ENCODE peak calls at places on chromosomes 3 and 15, in seven cellular contexts. W is IMR-90, N is body of pancreas, E is neural progenitor cell, J is transverse colon, Y is OCI-LY7, K is left ventricle myocardium inferior. L is an unnamed sample. For H3K4me1, the result is how much of the 10 kb centered on the place peaks cover.

GRCh38 chr15:51736646-51737537 is 563 bp downstream of the LYSMD2 start:
- DNase-seq in W (no peak), N (peak), E (peak), J (peak), Y (no peak), K (peak), L (no peak)

GRCh38 chr3:13518516-13519351 is 30.2 kb upstream of the FBLN2 start:
- DNase-seq in W (no peak), N (no peak), E (no peak), J (no peak), Y (no peak), K (peak), L (no peak)

GRCh38 chr3:17044844-17045243 is 160.1 kb downstream of the PLCL2 start:
- DNase-seq in W (no peak), N (no peak), E (no peak), J (no peak), Y (no peak), K (no peak), L (no peak)

GRCh38 chr3:58206406-58207011 is 4.3 kb downstream of the DNASE1L3 start:
- DNase-seq in W (peak), N (no peak), E (no peak), J (no peak), Y (no peak), K (no peak), L (peak)

GRCh38 chr3:44069276-44069675 is 172.4 kb upstream of the TOPAZ1 start:
- DNase-seq in W (no peak), N (no peak), E (no peak), J (no peak), Y (no peak), K (no peak), L (peak)

GRCh38 chr3:143035466-143036214 is 34.3 kb downstream of the U2SURP start:
- DNase-seq in W (peak), N (no peak), E (no peak), J (no peak), Y (no peak), K (no peak), L (no peak)

GRCh38 chr3:107913671-107914070 is 177.2 kb downstream of the CD47 start:
- DNase-seq in W (peak), N (no peak), E (no peak), J (no peak), Y (no peak), K (no peak), L (no peak)

GRCh38 chr3:53056442-53056841 is 10.6 kb upstream of the SFMBT1 start:
- DNase-seq in W (peak), N (no peak), E (no peak), J (no peak), Y (no peak), K (no peak), L (no peak)

GRCh38 chr15:98580577-98580976 is 67.8 kb upstream of the IGF1R start:
- DNase-seq in W (no peak), N (no peak), E (peak), J (no peak), Y (no peak), K (no peak), L (no peak)

GRCh38 chr3:7574435-7574834 is 713.5 kb downstream of the GRM7 start:
- DNase-seq in W (no peak), N (no peak), E (peak), J (no peak), Y (no peak), K (no peak), L (no peak)

GRCh38 chr3:109081746-109082510 is 36.0 kb downstream of the MORC1 start:
- DNase-seq in W (peak), N (peak), E (peak), J (peak), Y (peak), K (no peak), L (peak)

DNA sequence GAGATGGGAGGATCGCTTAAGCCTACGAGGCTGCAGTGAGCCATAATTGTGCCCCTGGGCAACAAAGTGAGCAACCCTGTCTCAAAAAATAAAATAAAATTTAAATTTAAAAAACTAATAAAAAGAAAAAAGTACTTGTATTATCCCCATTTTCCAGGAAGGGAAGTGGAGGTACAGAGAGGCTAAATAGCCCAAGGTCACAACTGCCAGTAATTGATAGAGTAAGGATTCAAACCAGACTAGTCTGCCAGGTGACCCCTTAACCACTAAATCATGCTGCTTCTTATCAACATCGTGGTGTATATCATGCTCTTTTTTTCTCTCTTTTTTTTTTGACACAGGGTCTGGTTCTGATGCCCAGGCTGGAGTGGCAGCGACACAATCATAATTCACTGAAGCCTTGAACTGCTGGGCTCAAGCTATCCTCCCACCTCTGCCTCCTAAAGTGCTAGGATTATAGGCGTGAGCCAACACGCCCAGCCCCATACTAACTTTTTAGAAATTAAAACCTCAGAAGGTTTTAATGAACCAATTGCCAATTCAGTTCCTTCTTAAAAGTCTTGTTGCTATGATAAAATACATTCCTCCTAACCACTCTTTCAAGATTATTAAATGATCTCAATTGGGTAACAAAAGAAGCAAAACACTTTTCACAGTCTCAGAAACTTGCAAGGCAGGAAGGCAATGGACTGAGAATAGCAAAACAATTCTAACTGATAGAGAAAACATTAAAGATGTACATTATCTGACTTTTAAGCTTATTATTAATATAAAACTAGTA is 30.5 kb downstream of the HERC1 start:
- DNase-seq in W (no peak), N (no peak), E (no peak), J (no peak), Y (no peak), K (no peak), L (peak)
- H3K4me1 ChIP-seq in W (under half), N (under half), E (under half), J (under half), Y (under half), K (half or more), L (under half)

DNA sequence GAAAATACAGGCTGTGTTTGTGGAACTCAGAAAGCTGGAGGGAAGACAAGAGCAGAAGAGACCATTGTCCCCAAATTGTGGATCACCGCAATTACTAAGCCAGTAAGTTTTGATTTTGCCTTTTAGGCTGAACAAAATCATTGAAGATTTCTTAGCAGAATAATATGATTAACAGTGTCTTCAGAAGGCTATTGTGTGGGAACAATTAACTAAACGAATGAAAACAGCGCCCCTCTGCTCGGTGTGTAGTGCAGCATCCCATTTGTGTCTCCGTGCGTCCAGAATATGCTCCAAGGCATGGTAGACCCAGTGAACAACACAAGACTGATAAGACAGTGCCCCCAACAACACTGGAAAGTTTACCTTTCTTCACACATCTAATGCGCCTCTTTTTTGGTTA is 71.2 kb downstream of the CRTC3 start:
- DNase-seq in W (no peak), N (no peak), E (no peak), J (no peak), Y (no peak), K (no peak), L (no peak)
- TF ChIP-seq CTCF in W (no peak), N (no peak), E (no peak), J (no peak), Y (peak), K (no peak), L (no peak)

GRCh38 chr3:50419595-50419994 is 60.3 kb upstream of the TMEM115 start:
- DNase-seq in W (no peak), N (no peak), E (no peak), J (no peak), Y (no peak), K (no peak), L (no peak)
- H3K27ac ChIP-seq in W (no peak), N (no peak), E (no peak), J (no peak), Y (no peak), K (no peak), L (no peak)

GRCh38 chr3:10195692-10196091 is 31.0 kb downstream of the IRAK2 start:
- DNase-seq in W (no peak), N (no peak), E (no peak), J (no peak), Y (no peak), K (no peak), L (no peak)

GRCh38 chr3:10196389-10197052 is 31.8 kb downstream of the IRAK2 start:
- DNase-seq in W (peak), N (no peak), E (no peak), J (peak), Y (no peak), K (peak), L (no peak)

GRCh38 chr3:10194328-10195071 is 29.8 kb downstream of the IRAK2 start:
- DNase-seq in W (no peak), N (no peak), E (no peak), J (peak), Y (no peak), K (no peak), L (peak)

GRCh38 chr3:10198226-10198625 is 33.5 kb downstream of the IRAK2 start:
- DNase-seq in W (no peak), N (no peak), E (no peak), J (no peak), Y (no peak), K (no peak), L (no peak)

DNA sequence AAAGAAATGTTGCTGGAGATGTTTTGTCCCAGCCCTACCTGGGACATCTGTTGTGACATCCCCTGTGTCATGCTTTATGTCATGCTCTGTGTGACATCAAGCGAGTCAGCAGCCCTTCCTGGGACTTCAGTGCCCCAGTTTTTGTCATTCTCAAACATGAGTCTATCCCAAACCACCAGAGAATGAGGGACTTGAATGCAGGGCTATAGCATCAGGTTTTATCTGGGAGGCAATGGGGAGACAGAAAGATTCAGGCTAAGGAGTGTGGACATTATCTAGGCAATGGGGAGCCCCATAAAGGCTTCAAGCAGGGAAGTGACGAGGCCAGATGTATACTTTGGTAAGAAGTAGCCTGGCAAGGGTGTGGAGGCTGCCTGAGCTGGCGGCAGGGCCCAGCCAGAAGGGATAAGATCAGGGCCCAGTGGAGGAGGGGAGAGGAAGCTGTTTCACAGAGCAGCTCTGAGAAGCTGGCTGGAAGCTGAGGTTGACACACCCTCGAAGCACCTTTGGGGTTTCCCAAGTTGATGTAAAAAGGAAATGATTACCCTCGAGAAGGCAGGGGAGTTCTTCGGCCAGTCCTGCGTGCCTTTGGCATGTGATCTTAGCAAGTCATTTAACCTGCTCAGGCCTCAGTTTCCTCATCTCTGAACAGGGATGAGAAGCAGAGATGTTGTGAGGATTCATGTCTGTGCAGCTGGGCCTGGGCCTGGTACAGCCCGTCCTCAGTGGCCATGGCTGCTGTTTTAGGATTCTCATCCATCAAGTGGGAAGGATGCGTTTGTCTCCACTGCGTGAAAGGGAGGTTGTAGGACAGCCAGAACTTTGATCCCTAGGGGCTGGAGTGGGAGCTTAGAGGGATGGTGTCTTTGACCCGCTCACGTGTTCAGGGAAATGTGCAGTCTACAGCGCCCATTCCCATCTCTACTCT is 34.3 kb downstream of the IRAK2 start:
- DNase-seq in W (peak), N (peak), E (no peak), J (peak), Y (peak), K (no peak), L (peak)
- H3K4me1 ChIP-seq in W (under half), N (under half), E (under half), J (under half), Y (half or more), K (under half), L (under half)

GRCh38 chr15:24985224-24985623 is 30.4 kb downstream of the SNRPN start:
- DNase-seq in W (no peak), N (no peak), E (no peak), J (no peak), Y (no peak), K (no peak), L (peak)
- TF ChIP-seq CTCF in W (no peak), N (no peak), E (no peak), J (no peak), Y (no peak), K (no peak), L (no peak)

L was measured in foreskin keratinocyte.